ENCODE peak calls at places on chromosomes 1 and 21, in four cellular contexts. Q, B, T and D are unnamed samples.

GRCh38 chr1:40404670-40405462 is 31.3 kb downstream of the SMAP2 start:
- DNase-seq in Q (peak; percentile 37), T (peak; percentile 74), B (no peak), D (no peak)

GRCh38 chr21:41668051-41668541 is 98.8 kb downstream of the RIPK4 start:
- DNase-seq in T (no peak), Q (no peak), B (no peak), D (no peak)

GRCh38 chr1:77834771-77835334 is 53.6 kb upstream of the NEXN start:
- DNase-seq in T (no peak), Q (peak; percentile 35), B (no peak), D (no peak)

GRCh38 chr1:150560011-150560438 is 10.8 kb downstream of the ADAMTSL4 start:
- DNase-seq in B (peak; percentile 80), T (peak; percentile 77), Q (no peak), D (peak; percentile 79)

GRCh38 chr1:209641216-209642181 is 10.7 kb downstream of the LAMB3 start:
- DNase-seq in B (no peak), Q (no peak), T (no peak), D (no peak)

GRCh38 chr1:68294354-68295066 is 62.2 kb upstream of the WLS start:
- DNase-seq in Q (no peak), T (no peak), B (no peak), D (no peak)

GRCh38 chr1:65820983-65821382 is 28.3 kb downstream of the PDE4B start:
- DNase-seq in Q (peak; percentile 39), T (peak; percentile 98), B (no peak), D (no peak)

GRCh38 chr1:51484591-51484990 is 34.5 kb downstream of the EPS15 start:
- DNase-seq in B (no peak), Q (no peak), T (no peak), D (no peak)

GRCh38 chr1:179369751-179370341 is 4.1 kb downstream of the AXDND1 start:
- DNase-seq in Q (peak; percentile 57), B (no peak), T (peak; percentile 83), D (peak; percentile 45)

GRCh38 chr1:109759513-109760334 is 4.0 kb downstream of the EPS8L3 start:
- DNase-seq in T (no peak), Q (no peak), B (peak; percentile 21), D (no peak)

GRCh38 chr1:218850367-218850766 is 323.3 kb upstream of the LYPLAL1 start:
- DNase-seq in T (peak; percentile 75), Q (no peak), B (no peak), D (no peak)

GRCh38 chr1:178408869-178409268 is 87.9 kb downstream of the CLEC20A start:
- DNase-seq in B (no peak), T (peak; percentile 51), Q (no peak), D (no peak)

GRCh38 chr1:118785246-118785645 is 202.9 kb downstream of the TBX15 start:
- DNase-seq in Q (no peak), B (no peak), T (no peak), D (no peak)

GRCh38 chr1:240271081-240271480 is 179.4 kb downstream of the FMN2 start:
- DNase-seq in Q (no peak), T (no peak), B (no peak), D (no peak)

GRCh38 chr1:117161887-117162286 is 40.3 kb upstream of the TRIM45 start:
- DNase-seq in Q (no peak), T (no peak), B (no peak), D (no peak)

GRCh38 chr1:211036701-211037494 is 97.0 kb downstream of the KCNH1 start:
- DNase-seq in B (no peak), T (peak; percentile 94), Q (peak; percentile 82), D (no peak)

GRCh38 chr1:29328897-29329775 is 92.8 kb downstream of the PTPRU start:
- DNase-seq in B (no peak), T (no peak), Q (no peak), D (no peak)

GRCh38 chr1:208238710-208239517 is 5.3 kb downstream of the PLXNA2 start:
- DNase-seq in T (peak; percentile 78), B (no peak), Q (no peak), D (no peak)

GRCh38 chr1:32363713-32364112 is 1.4 kb downstream of the TSSK3 start:
- DNase-seq in Q (no peak), T (no peak), B (no peak), D (no peak)

GRCh38 chr1:192609110-192610079 is 26.6 kb upstream of the RGS13 start:
- DNase-seq in Q (no peak), B (peak; percentile 48), T (no peak), D (peak; percentile 55)

GRCh38 chr1:19044975-19045831 is 88.7 kb upstream of the IFFO2 start:
- DNase-seq in B (no peak), Q (no peak), T (no peak), D (no peak)

GRCh38 chr1:90712153-90712930 is 4.8 kb downstream of the BARHL2 start:
- DNase-seq in Q (no peak), T (no peak), B (no peak), D (no peak)

GRCh38 chr1:35790670-35791069 is 17.1 kb upstream of the AGO4 start:
- DNase-seq in Q (no peak), T (no peak), B (no peak), D (no peak)

GRCh38 chr1:227958617-227959324 is 11.0 kb upstream of the WNT9A start:
- DNase-seq in B (no peak), Q (no peak), T (no peak), D (no peak)

GRCh38 chr1:14964698-14965055 is 188.9 kb upstream of the TMEM51 start:
- DNase-seq in Q (no peak), T (no peak), B (no peak), D (no peak)

GRCh38 chr21:43721225-43721605 is 2.3 kb downstream of the PDXK start:
- DNase-seq in Q (no peak), B (no peak), T (no peak), D (no peak)

GRCh38 chr1:234603221-234604204 is 6.5 kb downstream of the IRF2BP2 start:
- DNase-seq in Q (no peak), B (no peak), T (peak; percentile 67), D (no peak)

GRCh38 chr21:37873655-37874054 is 42.6 kb downstream of the KCNJ6 start:
- DNase-seq in Q (no peak), B (no peak), T (peak; percentile 31), D (no peak)

GRCh38 chr1:12595839-12596821 is 21.9 kb downstream of the DHRS3 start:
- DNase-seq in T (peak; percentile 93), B (peak; percentile 38), Q (peak; percentile 90), D (no peak)

GRCh38 chr1:236129315-236129714 is 13.0 kb upstream of the GPR137B start:
- DNase-seq in T (no peak), Q (no peak), B (no peak), D (no peak)

GRCh38 chr1:226047495-226047894 is 15.0 kb upstream of the H3-3A start:
- DNase-seq in T (no peak), B (no peak), Q (no peak), D (no peak)

GRCh38 chr1:36855699-36856098 is 178.6 kb downstream of the GRIK3 start:
- DNase-seq in Q (no peak), B (no peak), T (no peak), D (no peak)

GRCh38 chr1:157948547-157949152 is 44.8 kb upstream of the KIRREL1 start:
- DNase-seq in T (peak; percentile 56), B (no peak), Q (no peak), D (no peak)

GRCh38 chr1:64479874-64480273 is 9.9 kb downstream of the CACHD1 start:
- DNase-seq in B (no peak), Q (no peak), T (no peak), D (no peak)